ENCODE peak calls at places on chromosomes 16 and 17, in ten cellular contexts. Y is cardiac muscle cell; N is kidney epithelial cell; K is EH; C is HFFc6; P is fibroblast of pulmonary artery; M is M059J; Q is central memory CD4-positive, alpha-beta T cell; J is stimulated activated CD8-positive, alpha-beta memory T cell treated with anti-CD3 and anti-CD28 coated beads, Interleukin-7, amount 100 ng/mL, for 24 hours; V is SW480. R is an unnamed sample.

GRCh38 chr17:14308636-14308964 is 7.7 kb downstream of the HS3ST3B1 start:
- DNase-seq in K (no peak), V (no peak), P (no peak), N (no peak), Q (no peak), Y (no peak), J (no peak), C (no peak), M (no peak), R (no peak)

GRCh38 chr16:65101009-65101408 is 20.9 kb downstream of the CDH11 start:
- DNase-seq in K (no peak), J (no peak), M (no peak), V (no peak), Y (no peak), P (no peak), C (no peak), N (no peak), Q (no peak), R (no peak)

GRCh38 chr17:46984892-46985291 is 5.8 kb upstream of the RPRML start:
- DNase-seq in J (no peak), C (no peak), M (no peak), Q (no peak), N (no peak), Y (no peak), K (no peak), P (no peak), V (no peak), R (no peak)

GRCh38 chr16:87441886-87442580 is 49.9 kb downstream of the MAP1LC3B start:
- DNase-seq in C (peak; percentile 8), K (no peak), N (no peak), Q (no peak), V (no peak), M (peak; percentile 48), J (no peak), P (peak; percentile 17), Y (no peak), R (no peak)

GRCh38 chr16:11354407-11354732 is 9.1 kb downstream of the RMI2 start:
- DNase-seq in N (no peak), P (no peak), Y (no peak), C (no peak), J (no peak), K (no peak), M (no peak), V (no peak), Q (no peak), R (no peak)

GRCh38 chr17:36614081-36614480 is 12.7 kb downstream of the MRM1 start:
- DNase-seq in C (no peak), N (no peak), Q (no peak), J (no peak), P (no peak), K (no peak), V (no peak), Y (no peak), M (no peak), R (no peak)

GRCh38 chr17:40348562-40349476 is 15.7 kb downstream of the GJD3 start:
- DNase-seq in P (no peak), K (no peak), M (peak; percentile 45), J (no peak), Q (no peak), Y (no peak), V (no peak), C (no peak), N (no peak), R (no peak)

GRCh38 chr16:69176033-69176780 is 10.8 kb upstream of the SNTB2 start:
- DNase-seq in V (no peak), J (no peak), M (peak; percentile 85), K (peak; percentile 86), P (peak; percentile 68), Y (no peak), N (no peak), Q (no peak), C (peak; percentile 66), R (no peak)

GRCh38 chr17:15648384-15648783 is 28.9 kb upstream of the FBXW10B start:
- DNase-seq in Y (no peak), P (no peak), K (peak; percentile 10), C (no peak), M (peak; percentile 15), Q (no peak), N (no peak), J (no peak), V (peak; percentile 17), R (no peak)

GRCh38 chr17:82357394-82357793 is 1.7 kb upstream of the TEX19 start:
- DNase-seq in M (no peak), C (no peak), Q (no peak), J (no peak), K (no peak), V (no peak), P (no peak), Y (no peak), N (no peak), R (no peak)

GRCh38 chr17:1315409-1315808 is 35.9 kb downstream of the TRARG1 start:
- DNase-seq in M (no peak), P (no peak), K (no peak), C (no peak), Y (no peak), J (no peak), V (no peak), N (no peak), Q (no peak), R (no peak)

GRCh38 chr17:47275245-47275984 is 21.8 kb downstream of the ITGB3 start:
- DNase-seq in J (no peak), K (peak; percentile 92), Q (no peak), Y (peak; percentile 93), P (peak; percentile 72), N (peak; percentile 86), V (peak; percentile 54), M (peak; percentile 81), C (peak; percentile 39), R (no peak)

GRCh38 chr17:49691086-49691676 is 13.3 kb upstream of the SPOP start:
- DNase-seq in N (no peak), Q (no peak), C (peak; percentile 21), J (no peak), M (peak; percentile 94), K (peak; percentile 99), V (no peak), P (peak; percentile 82), Y (peak; percentile 91), R (no peak)

GRCh38 chr17:79792984-79793923 is 3.6 kb downstream of the CBX8 start:
- DNase-seq in Q (no peak), V (no peak), M (peak; percentile 65), C (peak; percentile 85), K (peak; percentile 94), N (no peak), P (peak; percentile 76), Y (no peak), J (no peak), R (no peak)

R was measured in naive thymus-derived CD4-positive, alpha-beta T cell.